ENCODE peak calls at places on chromosomes 4 and X, in seven cellular contexts. O, Z, B, N, T, A and J are unnamed samples.

GRCh38 chr4:1235381-1236102 is 13.4 kb downstream of the CTBP1 start:
- DNase-seq in O (no peak), Z (no peak), B (no peak), N (no peak), T (no peak), A (no peak), J (no peak)

GRCh38 chr4:44448548-44449443 is at the start of gene KCTD8:
- DNase-seq in O (peak; percentile 88), Z (peak; percentile 91), B (peak; percentile 84), N (peak; percentile 79), T (peak; percentile 85), A (peak; percentile 81), J (peak; percentile 96)

GRCh38 chr4:186889876-186890643 is 166.4 kb upstream of the FAT1 start:
- DNase-seq in O (no peak), Z (no peak), B (no peak), N (no peak), T (no peak), A (no peak), J (no peak)

GRCh38 chr4:150662686-150663085 is 80.7 kb downstream of the MAB21L2 start:
- DNase-seq in O (no peak), Z (no peak), B (no peak), N (no peak), T (no peak), A (no peak), J (no peak)

GRCh38 chr4:151698213-151698612 is 62.6 kb downstream of the GATB start:
- DNase-seq in O (no peak), Z (no peak), B (no peak), N (no peak), T (no peak), A (no peak), J (no peak)

GRCh38 chr4:99943904-99944437 is 2.4 kb downstream of the DNAJB14 start:
- DNase-seq in O (no peak), Z (no peak), B (no peak), N (no peak), T (no peak), A (no peak), J (no peak)

GRCh38 chrX:25011589-25012432 is 4.0 kb downstream of the ARX start:
- DNase-seq in O (no peak), Z (no peak), B (no peak), N (no peak), T (no peak), A (no peak), J (no peak)

GRCh38 chrX:97704474-97704873 is 820.8 kb downstream of the RPA4 start:
- DNase-seq in O (no peak), Z (no peak), B (no peak), N (no peak), T (no peak), A (no peak), J (no peak)

GRCh38 chrX:68989865-68990606 is 161.2 kb downstream of the EFNB1 start:
- DNase-seq in O (peak; percentile 32), Z (no peak), B (no peak), N (peak; percentile 66), T (peak; percentile 54), A (peak; percentile 72), J (no peak)

GRCh38 chr4:189420488-189420887 is 520.2 kb upstream of the FRG1 start:
- DNase-seq in O (no peak), Z (no peak), B (no peak), N (no peak), T (no peak), A (no peak), J (no peak)

GRCh38 chr4:45477311-45477733 is 646.5 kb downstream of the GABRG1 start:
- DNase-seq in O (no peak), Z (no peak), B (no peak), N (no peak), T (no peak), A (no peak), J (no peak)

GRCh38 chr4:73901031-73901430 is 31.8 kb downstream of the CXCL1 start:
- DNase-seq in O (no peak), Z (no peak), B (no peak), N (no peak), T (no peak), A (no peak), J (no peak)

GRCh38 chr4:74535471-74535870 is 90.5 kb downstream of the AREG start:
- DNase-seq in O (no peak), Z (no peak), B (no peak), N (no peak), T (no peak), A (no peak), J (no peak)